ENCODE peak calls at places on chromosomes 5 and 9, in five cellular contexts. Y is SK-N-SH, F is colonic mucosa, C is bronchial epithelial cell, X is psoas muscle. K is an unnamed sample.

GRCh38 chr9:4620881-4621555 is 41.1 kb upstream of the PLPP6 start:
- DNase-seq in Y (no peak), F (no peak), C (no peak), X (no peak), K (no peak)

GRCh38 chr9:102499468-102499867 is 495.7 kb upstream of the CYLC2 start:
- DNase-seq in Y (no peak), F (no peak), C (no peak), X (no peak), K (no peak)

GRCh38 chr9:121266356-121266755 is 1.6 kb upstream of the GSN start:
- DNase-seq in Y (no peak), F (no peak), C (no peak), X (no peak), K (no peak)

GRCh38 chr9:23669776-23670175 is 156.3 kb downstream of the ELAVL2 start:
- DNase-seq in Y (no peak), F (no peak), C (no peak), X (no peak), K (no peak)

GRCh38 chr5:141976176-141976575 is 7.3 kb downstream of the RNF14 start:
- DNase-seq in Y (no peak), F (no peak), C (peak), X (no peak), K (no peak)

GRCh38 chr9:34493972-34494535 is 28.7 kb downstream of the ENHO start:
- DNase-seq in Y (no peak), F (no peak), C (peak), X (peak), K (no peak)

GRCh38 chr9:13083973-13084528 is 195.4 kb downstream of the MPDZ start:
- DNase-seq in Y (no peak), F (no peak), C (peak), X (no peak), K (no peak)

GRCh38 chr5:131854134-131854533 is 57.3 kb upstream of the FNIP1 start:
- DNase-seq in Y (no peak), F (no peak), C (peak), X (no peak), K (no peak)

GRCh38 chr9:137028281-137029057 is 432 bp upstream of the ABCA2 start:
- DNase-seq in Y (peak), F (peak), C (peak), X (peak), K (peak)

GRCh38 chr5:138724470-138725146 is 28.6 kb upstream of the CTNNA1 start:
- DNase-seq in Y (no peak), F (no peak), C (peak), X (peak), K (no peak)

GRCh38 chr5:4802044-4802443 is 338.1 kb upstream of the ADAMTS16 start:
- DNase-seq in Y (no peak), F (no peak), C (no peak), X (no peak), K (no peak)

GRCh38 chr5:113233606-113234005 is 201.2 kb downstream of the TSSK1B start:
- DNase-seq in Y (no peak), F (no peak), C (no peak), X (no peak), K (no peak)

GRCh38 chr5:17951392-17952169 is 317.3 kb downstream of the TAF11L14 start:
- DNase-seq in Y (no peak), F (no peak), C (peak), X (no peak), K (no peak)

GRCh38 chr5:149420509-149421371 is 41.6 kb upstream of the IL17B start:
- DNase-seq in Y (peak), F (no peak), C (no peak), X (peak), K (no peak)

GRCh38 chr5:109529520-109529919 is 119.7 kb upstream of the PJA2 start:
- DNase-seq in Y (no peak), F (no peak), C (peak), X (peak), K (no peak)

GRCh38 chr9:35948451-35948850 is 9.5 kb downstream of the OR2S2 start:
- DNase-seq in Y (no peak), F (no peak), C (no peak), X (no peak), K (no peak)

GRCh38 chr9:33022755-33023154 is 2.3 kb upstream of the DNAJA1 start:
- DNase-seq in Y (no peak), F (no peak), C (no peak), X (no peak), K (no peak)

GRCh38 chr5:60586307-60586901 is 113.6 kb downstream of the DEPDC1B start:
- DNase-seq in Y (peak), F (no peak), C (peak), X (no peak), K (no peak)

DNA sequence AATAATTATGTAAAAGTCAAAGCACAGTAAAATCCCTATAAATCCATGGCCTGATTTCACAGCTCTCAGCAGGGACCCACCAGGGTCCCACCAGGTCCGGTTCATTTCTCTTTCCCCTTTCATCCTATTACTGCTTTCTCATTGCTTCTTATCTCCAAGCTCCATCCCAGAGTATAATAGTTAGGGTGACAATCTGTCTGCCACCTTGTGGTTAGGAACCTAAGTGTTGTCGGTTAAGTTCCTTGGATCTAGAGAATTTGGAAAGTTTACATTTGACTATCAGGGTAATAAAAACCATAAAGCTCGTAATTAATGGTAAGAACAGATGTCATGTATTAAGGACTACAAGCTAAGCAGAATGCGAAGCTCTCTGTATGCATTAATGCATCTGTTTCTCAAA is 259.1 kb downstream of the SH3GL2 start:
- DNase-seq in Y (no peak), F (no peak), C (no peak), X (no peak), K (no peak)
- TF ChIP-seq CTCF in Y (peak), F (no peak), C (no peak), X (no peak), K (no peak)

GRCh38 chr9:119257592-119257991 is 111.6 kb downstream of the BRINP1 start:
- DNase-seq in Y (no peak), F (no peak), C (no peak), X (no peak), K (no peak)
- TF ChIP-seq CTCF in Y (no peak), F (no peak), C (no peak), X (no peak), K (no peak)

GRCh38 chr9:134325813-134326753 is at the start of gene RXRA:
- DNase-seq in Y (peak), F (peak), C (peak), X (peak), K (peak)
- TF ChIP-seq CTCF in Y (no peak), F (no peak), C (no peak), X (no peak), K (no peak)

GRCh38 chr5:81750308-81751008 is 439 bp downstream of the SSBP2 start:
- DNase-seq in Y (peak), F (peak), C (no peak), X (no peak), K (no peak)

GRCh38 chr5:81748556-81748955 is 2.3 kb downstream of the SSBP2 start:
- DNase-seq in Y (no peak), F (no peak), C (no peak), X (no peak), K (no peak)

GRCh38 chr5:81749186-81749561 is 1.7 kb downstream of the SSBP2 start:
- DNase-seq in Y (no peak), F (no peak), C (no peak), X (no peak), K (no peak)

GRCh38 chr5:81751009-81751835 is at the start of gene SSBP2:
- DNase-seq in Y (peak), F (peak), C (peak), X (peak), K (peak)

GRCh38 chr5:81749562-81750307 is 1.2 kb downstream of the SSBP2 start:
- DNase-seq in Y (peak), F (peak), C (no peak), X (peak), K (peak)
- TF ChIP-seq CTCF in Y (no peak), F (no peak), C (no peak), X (no peak), K (no peak)

GRCh38 chr5:173329370-173330150 is 1.3 kb upstream of the STC2 start:
- DNase-seq in Y (peak), F (no peak), C (no peak), X (no peak), K (no peak)
- TF ChIP-seq CTCF in Y (no peak), F (no peak), C (peak), X (no peak), K (no peak)

GRCh38 chr9:124015091-124015660 is 3.6 kb downstream of the LHX2 start:
- DNase-seq in Y (peak), F (no peak), C (no peak), X (no peak), K (no peak)
- TF ChIP-seq CTCF in Y (no peak), F (no peak), C (no peak), X (no peak), K (no peak)

K was measured in activated B cell treated with CpG ODN at 0.5 μM for 24 hours.